ENCODE peak calls at places on chromosomes 11 and 22, in seven cellular contexts. One of them, this sample, is unnamed.

GRCh38 chr11:8359521-8359920 is 95.8 kb upstream of the LMO1 start:
- DNase-seq in astrocyte of the spinal cord: no peak
- DNase-seq in pancreas: peak
- DNase-seq in lung: no peak
- DNase-seq in fibroblast of lung: no peak
- DNase-seq in GM12864: no peak
- DNase-seq in Peyer's patch: peak
- DNase-seq in this sample: no peak

GRCh38 chr11:130211144-130211543 is 51.6 kb downstream of the ST14 start:
- DNase-seq in GM12864: no peak
- DNase-seq in pancreas: peak
- DNase-seq in lung: peak
- DNase-seq in astrocyte of the spinal cord: no peak
- DNase-seq in fibroblast of lung: no peak
- DNase-seq in Peyer's patch: peak
- DNase-seq in this sample: no peak

GRCh38 chr11:70107191-70107590 is 29.1 kb downstream of the ANO1 start:
- DNase-seq in Peyer's patch: no peak
- DNase-seq in lung: no peak
- DNase-seq in pancreas: no peak
- DNase-seq in astrocyte of the spinal cord: no peak
- DNase-seq in GM12864: no peak
- DNase-seq in fibroblast of lung: no peak
- DNase-seq in this sample: no peak

GRCh38 chr11:112584674-112585073 is 324.0 kb upstream of the PLET1 start:
- DNase-seq in pancreas: no peak
- DNase-seq in Peyer's patch: no peak
- DNase-seq in GM12864: no peak
- DNase-seq in lung: no peak
- DNase-seq in astrocyte of the spinal cord: no peak
- DNase-seq in fibroblast of lung: no peak
- DNase-seq in this sample: no peak

GRCh38 chr22:27438271-27438980 is 363.1 kb downstream of the MN1 start:
- DNase-seq in Peyer's patch: no peak
- DNase-seq in lung: no peak
- DNase-seq in astrocyte of the spinal cord: peak
- DNase-seq in pancreas: peak
- DNase-seq in GM12864: no peak
- DNase-seq in fibroblast of lung: peak
- DNase-seq in this sample: no peak

GRCh38 chr11:120229451-120230424 is 10.2 kb upstream of the POU2F3 start:
- DNase-seq in fibroblast of lung: peak
- DNase-seq in lung: no peak
- DNase-seq in pancreas: no peak
- DNase-seq in GM12864: no peak
- DNase-seq in astrocyte of the spinal cord: peak
- DNase-seq in Peyer's patch: no peak
- DNase-seq in this sample: no peak

GRCh38 chr11:128193633-128194032 is 393.7 kb downstream of the ETS1 start:
- DNase-seq in GM12864: no peak
- DNase-seq in Peyer's patch: no peak
- DNase-seq in astrocyte of the spinal cord: no peak
- DNase-seq in fibroblast of lung: no peak
- DNase-seq in pancreas: no peak
- DNase-seq in lung: no peak
- DNase-seq in this sample: no peak

GRCh38 chr11:132064987-132065620 is 694.7 kb downstream of the NTM start:
- DNase-seq in lung: no peak
- DNase-seq in fibroblast of lung: peak
- DNase-seq in Peyer's patch: no peak
- DNase-seq in astrocyte of the spinal cord: peak
- DNase-seq in pancreas: no peak
- DNase-seq in GM12864: no peak
- DNase-seq in this sample: peak

GRCh38 chr11:8749202-8749601 is 66.6 kb downstream of the RPL27A start:
- DNase-seq in GM12864: no peak
- DNase-seq in lung: no peak
- DNase-seq in Peyer's patch: peak
- DNase-seq in astrocyte of the spinal cord: no peak
- DNase-seq in fibroblast of lung: no peak
- DNase-seq in pancreas: peak
- DNase-seq in this sample: no peak

GRCh38 chr11:12868315-12869073 is 140.6 kb upstream of the RASSF10 start:
- DNase-seq in pancreas: no peak
- DNase-seq in Peyer's patch: no peak
- DNase-seq in fibroblast of lung: peak
- DNase-seq in GM12864: no peak
- DNase-seq in lung: no peak
- DNase-seq in astrocyte of the spinal cord: peak
- DNase-seq in this sample: no peak
- TF ChIP-seq CTCF in pancreas: no peak
- TF ChIP-seq CTCF in Peyer's patch: no peak
- TF ChIP-seq CTCF in fibroblast of lung: peak
- TF ChIP-seq CTCF in GM12864: no peak
- TF ChIP-seq CTCF in lung: no peak
- TF ChIP-seq CTCF in astrocyte of the spinal cord: peak
- TF ChIP-seq CTCF in this sample: peak

DNA sequence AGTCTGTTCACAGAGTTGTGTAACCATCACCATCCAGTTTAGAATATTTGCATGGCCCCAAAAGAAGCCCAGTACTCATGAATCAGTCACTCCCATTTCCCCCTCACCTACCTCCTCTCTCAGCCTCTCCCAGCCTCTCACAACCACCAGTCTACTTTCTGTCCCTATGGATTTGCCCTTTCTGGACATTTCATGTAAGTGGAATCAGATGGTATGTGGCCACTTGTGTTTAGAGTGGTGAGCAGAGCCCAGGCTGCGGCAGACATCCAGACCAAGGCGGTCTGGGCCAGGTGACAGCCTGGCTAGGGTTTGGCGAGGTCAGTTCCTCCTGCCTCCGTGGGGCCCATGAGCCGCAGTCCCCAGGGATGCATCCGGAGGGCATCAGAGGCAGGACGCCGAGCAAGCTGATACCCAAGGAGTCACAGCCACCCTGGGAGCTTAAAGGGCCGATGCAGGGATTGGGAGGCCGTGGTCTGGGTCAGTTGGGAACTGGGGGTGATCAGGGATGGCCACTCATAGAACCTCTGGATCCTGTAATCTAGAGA is 53.3 kb upstream of the CLDN5 start:
- DNase-seq in GM12864: no peak
- DNase-seq in lung: no peak
- DNase-seq in fibroblast of lung: no peak
- DNase-seq in pancreas: no peak
- DNase-seq in Peyer's patch: no peak
- DNase-seq in astrocyte of the spinal cord: no peak
- DNase-seq in this sample: no peak
- H3K4me3 ChIP-seq in GM12864: no peak
- H3K4me3 ChIP-seq in lung: no peak
- H3K4me3 ChIP-seq in fibroblast of lung: no peak
- H3K4me3 ChIP-seq in pancreas: no peak
- H3K4me3 ChIP-seq in Peyer's patch: no peak
- H3K4me3 ChIP-seq in astrocyte of the spinal cord: no peak
- H3K4me3 ChIP-seq in this sample: no peak

GRCh38 chr11:1870326-1870696 is 17.4 kb downstream of the LSP1 start:
- DNase-seq in Peyer's patch: no peak
- DNase-seq in lung: no peak
- DNase-seq in pancreas: peak
- DNase-seq in astrocyte of the spinal cord: no peak
- DNase-seq in GM12864: no peak
- DNase-seq in fibroblast of lung: no peak
- DNase-seq in this sample: no peak

GRCh38 chr11:1868636-1869291 is 15.9 kb downstream of the LSP1 start:
- DNase-seq in Peyer's patch: no peak
- DNase-seq in GM12864: no peak
- DNase-seq in pancreas: peak
- DNase-seq in astrocyte of the spinal cord: no peak
- DNase-seq in fibroblast of lung: no peak
- DNase-seq in lung: no peak
- DNase-seq in this sample: no peak

GRCh38 chr11:1868056-1868635 is 15.3 kb downstream of the LSP1 start:
- DNase-seq in lung: no peak
- DNase-seq in fibroblast of lung: no peak
- DNase-seq in pancreas: no peak
- DNase-seq in Peyer's patch: no peak
- DNase-seq in GM12864: no peak
- DNase-seq in astrocyte of the spinal cord: no peak
- DNase-seq in this sample: no peak

GRCh38 chr11:1870721-1871466 is 18.0 kb downstream of the LSP1 start:
- DNase-seq in Peyer's patch: no peak
- DNase-seq in GM12864: no peak
- DNase-seq in lung: no peak
- DNase-seq in fibroblast of lung: peak
- DNase-seq in pancreas: peak
- DNase-seq in astrocyte of the spinal cord: no peak
- DNase-seq in this sample: no peak

DNA sequence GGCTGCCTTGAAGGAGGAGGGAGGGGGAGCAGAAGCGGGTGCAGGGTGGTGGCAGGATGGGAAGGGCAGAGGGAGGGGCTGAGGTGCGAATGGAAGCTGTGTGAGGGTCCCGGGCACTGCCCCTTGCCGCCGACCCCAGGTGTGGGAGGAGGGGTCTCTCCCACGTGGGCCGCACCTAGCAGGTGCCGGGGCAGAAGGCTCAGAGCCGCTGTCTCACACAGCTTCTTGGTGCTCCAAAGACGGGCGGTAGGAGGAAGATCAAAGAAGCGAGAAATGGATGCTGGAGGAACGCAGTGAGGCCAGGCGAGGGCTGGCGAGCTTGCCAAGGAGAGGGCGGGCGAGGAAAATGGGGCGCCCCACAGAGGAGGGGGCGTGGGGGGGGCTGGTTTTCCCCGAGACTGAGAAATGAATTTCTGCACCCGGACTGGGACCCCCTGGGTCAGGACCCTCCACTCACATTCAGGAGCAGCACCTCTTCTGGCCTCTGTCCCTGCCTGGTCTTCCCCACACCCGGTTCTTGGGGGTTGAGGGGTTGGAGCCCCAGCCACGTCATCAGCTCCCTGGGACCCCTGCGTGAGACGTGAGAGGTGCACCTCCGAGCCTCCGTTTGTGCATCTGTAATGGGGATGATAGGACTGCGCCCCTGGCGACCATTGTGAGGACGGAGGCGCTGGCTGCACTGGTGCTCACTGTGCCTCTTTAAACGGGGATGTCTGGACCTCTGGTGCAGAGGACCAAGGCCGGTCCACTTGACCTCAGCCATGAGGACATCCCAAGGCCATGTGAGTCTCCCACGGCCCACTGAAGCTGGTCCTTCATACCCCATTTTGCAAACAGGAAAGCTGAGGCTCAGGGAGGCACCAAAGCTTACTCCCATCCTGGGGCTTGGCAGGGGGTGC is 16.8 kb downstream of the LSP1 start:
- DNase-seq in Peyer's patch: no peak
- DNase-seq in astrocyte of the spinal cord: no peak
- DNase-seq in pancreas: peak
- DNase-seq in fibroblast of lung: no peak
- DNase-seq in lung: no peak
- DNase-seq in GM12864: no peak
- DNase-seq in this sample: no peak
- TF ChIP-seq CTCF in Peyer's patch: no peak
- TF ChIP-seq CTCF in astrocyte of the spinal cord: peak
- TF ChIP-seq CTCF in pancreas: no peak
- TF ChIP-seq CTCF in fibroblast of lung: peak
- TF ChIP-seq CTCF in lung: no peak
- TF ChIP-seq CTCF in GM12864: no peak
- TF ChIP-seq CTCF in this sample: peak

GRCh38 chr22:46074771-46075551 is 75.4 kb upstream of the PPARA start:
- DNase-seq in pancreas: peak
- DNase-seq in fibroblast of lung: no peak
- DNase-seq in GM12864: no peak
- DNase-seq in lung: no peak
- DNase-seq in astrocyte of the spinal cord: peak
- DNase-seq in Peyer's patch: peak
- DNase-seq in this sample: no peak
- H3K4me3 ChIP-seq in pancreas: peak
- H3K4me3 ChIP-seq in fibroblast of lung: peak
- H3K4me3 ChIP-seq in GM12864: no peak
- H3K4me3 ChIP-seq in lung: peak
- H3K4me3 ChIP-seq in astrocyte of the spinal cord: peak
- H3K4me3 ChIP-seq in Peyer's patch: peak
- H3K4me3 ChIP-seq in this sample: peak

DNA sequence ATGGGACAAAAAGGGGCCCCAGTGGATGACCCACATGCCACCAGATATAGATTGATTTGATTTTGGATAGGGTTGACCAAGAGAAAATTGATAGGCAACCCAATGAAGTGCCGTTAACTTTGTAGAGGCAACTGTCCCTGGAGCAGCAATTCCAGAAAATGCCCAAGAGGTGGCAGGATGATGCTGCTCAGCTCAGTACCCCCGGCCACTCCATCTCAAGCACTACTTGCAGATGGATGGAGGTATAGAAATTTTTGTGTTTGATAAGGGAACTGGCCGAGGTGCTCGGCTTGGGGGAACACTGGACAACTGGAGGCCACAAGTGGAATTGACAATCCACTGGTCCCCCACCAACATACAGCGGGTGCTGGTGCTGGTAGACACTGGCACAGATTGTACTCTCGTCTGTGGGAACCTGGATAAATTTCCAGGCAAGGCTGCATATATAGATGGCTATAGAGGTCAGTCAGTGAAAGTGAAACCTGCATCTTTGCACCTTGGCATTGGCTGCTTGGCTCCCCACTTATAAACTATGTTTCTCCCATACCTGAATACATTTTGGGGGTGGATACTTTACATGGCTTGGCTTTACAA is 86.3 kb downstream of the CCDC83 start:
- DNase-seq in Peyer's patch: peak
- DNase-seq in fibroblast of lung: peak
- DNase-seq in lung: peak
- DNase-seq in pancreas: no peak
- DNase-seq in astrocyte of the spinal cord: peak
- DNase-seq in GM12864: peak
- DNase-seq in this sample: no peak
- TF ChIP-seq CTCF in Peyer's patch: peak
- TF ChIP-seq CTCF in fibroblast of lung: peak
- TF ChIP-seq CTCF in lung: peak
- TF ChIP-seq CTCF in pancreas: peak
- TF ChIP-seq CTCF in astrocyte of the spinal cord: peak
- TF ChIP-seq CTCF in GM12864: peak
- TF ChIP-seq CTCF in this sample: peak

DNA sequence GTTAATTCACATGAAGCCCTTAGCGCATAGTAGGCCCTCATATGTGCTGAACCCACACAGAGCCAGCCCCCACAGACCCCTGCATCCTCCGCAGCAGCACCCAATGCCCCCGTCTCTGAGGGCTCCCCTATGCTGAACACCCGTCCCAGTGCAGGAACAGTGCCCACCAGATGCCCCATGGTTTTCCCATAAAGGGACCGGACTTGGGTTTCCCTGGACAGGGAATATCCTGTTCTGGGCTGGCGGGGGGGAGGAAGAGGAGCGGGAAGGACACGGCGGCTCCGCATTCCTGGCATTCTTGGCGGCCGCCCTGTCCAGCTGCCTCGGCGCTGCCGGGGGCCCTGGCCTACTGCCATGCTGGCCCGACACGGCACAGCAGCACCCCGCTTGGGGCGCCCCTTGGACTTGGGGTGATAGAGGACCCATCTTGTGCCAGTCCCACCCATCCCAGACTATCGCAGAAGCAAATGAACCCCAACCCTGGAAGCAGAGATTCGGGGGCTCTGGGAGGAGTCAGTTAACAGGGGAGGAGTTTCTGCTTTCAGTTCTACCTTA is 23.7 kb upstream of the CBX7 start:
- DNase-seq in astrocyte of the spinal cord: peak
- DNase-seq in Peyer's patch: peak
- DNase-seq in lung: no peak
- DNase-seq in fibroblast of lung: peak
- DNase-seq in GM12864: no peak
- DNase-seq in pancreas: no peak
- DNase-seq in this sample: no peak
- H3K4me3 ChIP-seq in astrocyte of the spinal cord: no peak
- H3K4me3 ChIP-seq in Peyer's patch: no peak
- H3K4me3 ChIP-seq in lung: no peak
- H3K4me3 ChIP-seq in fibroblast of lung: no peak
- H3K4me3 ChIP-seq in GM12864: no peak
- H3K4me3 ChIP-seq in pancreas: no peak
- H3K4me3 ChIP-seq in this sample: no peak